ENCODE peak calls at places on chromosomes 12 and 14, in five cellular contexts. L is activated T-cell treated with anti-CD3 and anti-CD28 coated beads for 24 hours; M is GM10248; F is GM23338; T is stimulated activated CD4-positive, alpha-beta T cell treated with anti-CD3 and anti-CD28 coated beads, TNF-alpha, amount 100 ng/mL, for 4 hours. A is an unnamed sample.

GRCh38 chr12:98425859-98426258 is 89.5 kb upstream of the TMPO start:
- DNase-seq in F (no peak), L (no peak), T (no peak), M (no peak), A (no peak)

GRCh38 chr12:64780531-64781373 is 21.5 kb upstream of the GNS start:
- DNase-seq in M (peak), L (no peak), T (no peak), F (peak), A (peak)

GRCh38 chr14:68458840-68459469 is 333.9 kb downstream of the ZFP36L1 start:
- DNase-seq in M (no peak), L (no peak), T (no peak), F (peak), A (peak)

GRCh38 chr12:120369476-120370342 is 745 bp upstream of the MSI1 start:
- DNase-seq in T (no peak), M (no peak), F (peak), L (no peak), A (peak)

GRCh38 chr12:12976366-12976765 is 23.7 kb downstream of the HEBP1 start:
- DNase-seq in L (no peak), M (no peak), T (no peak), F (no peak), A (no peak)

GRCh38 chr14:68392393-68393085 is 400.3 kb downstream of the ZFP36L1 start:
- DNase-seq in M (no peak), F (no peak), L (no peak), T (no peak), A (peak)

GRCh38 chr12:113873741-113874140 is 92.4 kb downstream of the RBM19 start:
- DNase-seq in L (no peak), T (no peak), M (no peak), F (no peak), A (no peak)

GRCh38 chr14:94867209-94867608 is 97.3 kb upstream of the GSC start:
- DNase-seq in T (no peak), F (no peak), M (no peak), L (no peak), A (no peak)

GRCh38 chr14:55841625-55842024 is 261.6 kb downstream of the KTN1 start:
- DNase-seq in M (no peak), L (no peak), T (no peak), F (no peak), A (no peak)

GRCh38 chr12:59317598-59317997 is 278.2 kb upstream of the SLC16A7 start:
- DNase-seq in T (no peak), F (peak), L (no peak), M (no peak), A (no peak)

GRCh38 chr12:117134059-117134458 is 34.8 kb upstream of the TESC start:
- DNase-seq in M (no peak), T (peak), L (peak), F (no peak), A (no peak)

GRCh38 chr14:22821193-22822016 is 6.2 kb upstream of the SLC7A7 start:
- DNase-seq in M (no peak), T (no peak), L (no peak), F (peak), A (no peak)